ENCODE peak calls at places on chromosomes 16 and 17, in six cellular contexts. N is uterus, I is GM12892, B is ovary, R is esophagus squamous epithelium, Y is tibial nerve. T is an unnamed sample.

GRCh38 chr17:13337864-13338371 is 263.8 kb downstream of the HS3ST3A1 start:
- DNase-seq in R (no peak), N (no peak), I (no peak), Y (peak), B (no peak), T (peak)

GRCh38 chr17:69961488-69962145 is 113.4 kb upstream of the KCNJ16 start:
- DNase-seq in Y (no peak), R (no peak), N (no peak), I (no peak), B (peak), T (no peak)

GRCh38 chr17:73397278-73397826 is 85.6 kb upstream of the CDC42EP4 start:
- DNase-seq in Y (no peak), R (no peak), B (no peak), I (no peak), N (no peak), T (no peak)

GRCh38 chr17:79273660-79274059 is 199.0 kb downstream of the ENGASE start:
- DNase-seq in Y (no peak), B (no peak), I (no peak), R (no peak), N (no peak), T (no peak)

GRCh38 chr17:69763503-69763902 is 311.5 kb upstream of the KCNJ16 start:
- DNase-seq in R (no peak), B (no peak), N (no peak), I (no peak), Y (no peak), T (no peak)

GRCh38 chr17:67833946-67834631 is 8.8 kb downstream of the BPTF start:
- DNase-seq in R (no peak), I (no peak), Y (no peak), B (no peak), N (no peak), T (no peak)

GRCh38 chr17:2400474-2400866 is 390 bp downstream of the MNT start:
- DNase-seq in B (peak), I (no peak), Y (no peak), N (peak), R (no peak), T (no peak)

GRCh38 chr17:50641339-50641725 is 6.7 kb downstream of the ABCC3 start:
- DNase-seq in N (no peak), R (no peak), B (no peak), I (no peak), Y (no peak), T (no peak)

GRCh38 chr16:1420111-1420539 is 422 bp downstream of the UQCC4 start:
- DNase-seq in R (no peak), I (no peak), B (no peak), Y (no peak), N (no peak), T (no peak)

GRCh38 chr16:82783933-82784566 is 157.3 kb downstream of the CDH13 start:
- DNase-seq in I (no peak), B (no peak), N (no peak), R (no peak), Y (no peak), T (no peak)

GRCh38 chr17:50560931-50561750 is 626 bp downstream of the CACNA1G start:
- DNase-seq in N (peak), Y (no peak), I (no peak), B (peak), R (no peak), T (no peak)

GRCh38 chr16:52171481-52171880 is 375.5 kb downstream of the TOX3 start:
- DNase-seq in N (no peak), Y (no peak), I (no peak), R (no peak), B (no peak), T (no peak)

GRCh38 chr17:37506678-37507077 is 17.0 kb downstream of the DUSP14 start:
- DNase-seq in B (no peak), R (no peak), N (no peak), I (no peak), Y (no peak), T (peak)

GRCh38 chr16:27269300-27270150 is 953 bp upstream of the NSMCE1 start:
- DNase-seq in Y (no peak), B (no peak), I (no peak), R (no peak), N (no peak), T (no peak)

GRCh38 chr16:1534021-1535020 is 855 bp downstream of the TMEM204 start:
- DNase-seq in Y (no peak), N (peak), I (no peak), B (peak), R (no peak), T (no peak)

GRCh38 chr17:8707591-8708453 is 36.8 kb downstream of the CCDC42 start:
- DNase-seq in N (peak), I (no peak), Y (no peak), R (no peak), B (peak), T (no peak)

GRCh38 chr16:19329932-19330331 is 44.4 kb downstream of the CLEC19A start:
- DNase-seq in R (no peak), Y (no peak), I (no peak), B (no peak), N (no peak), T (no peak)

GRCh38 chr16:58243528-58244004 is 45.7 kb upstream of the CSNK2A2 start:
- DNase-seq in R (no peak), N (no peak), Y (no peak), I (peak), B (no peak), T (peak)

GRCh38 chr16:31094424-31095120 is at the start of gene VKORC1:
- DNase-seq in Y (peak), I (peak), B (peak), N (peak), R (peak), T (peak)
- TF ChIP-seq POLR2A in Y (peak), I (peak), B (no peak), N (peak), R (peak), T (peak)

DNA sequence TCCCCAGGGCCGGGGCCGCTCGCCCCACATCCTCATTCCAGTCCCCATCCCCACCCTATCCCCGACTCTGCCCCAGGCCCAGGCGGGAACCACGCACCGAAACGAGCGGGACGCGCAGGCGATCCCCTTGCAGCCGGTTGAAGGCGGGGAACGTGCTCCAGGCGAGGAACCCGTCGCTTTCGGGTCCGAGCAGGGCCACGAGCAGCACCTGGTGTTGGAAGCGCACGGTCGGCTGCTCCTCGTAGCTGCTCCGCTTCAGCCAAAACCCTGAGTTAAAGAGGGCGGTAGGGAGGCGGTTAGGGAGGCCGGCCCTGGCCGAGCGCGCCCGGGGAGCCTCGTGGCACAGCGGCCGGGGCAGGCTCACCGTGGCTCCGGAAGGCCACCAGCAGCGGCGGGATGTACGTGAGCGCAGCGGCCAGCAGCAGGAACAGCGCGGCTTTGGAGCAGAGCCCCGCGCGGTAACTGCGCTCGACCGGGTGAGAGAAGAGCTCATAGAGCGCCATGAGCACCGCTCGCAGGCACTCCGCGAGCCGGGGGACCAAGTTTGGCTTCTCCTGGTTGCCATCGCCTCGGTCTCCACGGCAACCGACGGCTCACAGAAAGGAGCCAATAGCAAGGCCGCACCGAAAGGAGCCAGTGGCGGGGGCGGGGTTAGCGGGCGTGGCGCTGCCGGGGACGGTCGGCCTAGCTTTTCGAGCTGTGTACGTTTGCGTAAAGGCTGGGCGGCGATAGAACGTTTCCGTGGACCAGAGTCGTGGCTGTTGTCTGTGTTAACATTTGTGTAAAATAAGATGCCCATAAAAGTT is at the start of gene TMEM231:
- DNase-seq in Y (peak), B (peak), R (peak), N (peak), I (peak), T (peak)
- TF ChIP-seq POLR2A in Y (no peak), B (no peak), R (no peak), N (peak), I (peak), T (peak)

DNA sequence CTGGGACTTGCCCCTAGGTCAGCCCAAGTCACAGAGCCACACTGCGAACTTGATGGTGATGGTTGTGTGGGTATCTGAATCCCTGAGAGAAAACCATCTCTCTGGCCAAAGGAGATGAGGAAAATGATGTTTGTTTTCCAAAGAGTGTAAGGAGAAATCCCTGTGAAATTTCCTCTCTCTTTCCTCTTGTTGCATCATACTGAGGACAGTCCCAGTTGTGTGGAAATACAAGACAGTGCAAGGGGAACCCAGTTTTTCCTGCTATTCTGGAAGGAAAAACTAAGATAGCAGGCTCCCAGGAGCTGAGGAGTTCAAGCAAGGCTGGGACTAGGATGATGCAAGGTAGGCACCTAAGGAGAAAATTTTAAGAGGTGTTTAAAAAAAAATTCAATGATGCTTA is 86.8 kb upstream of the TOM1L1 start:
- DNase-seq in B (no peak), R (no peak), Y (no peak), I (no peak), N (no peak), T (no peak)
- TF ChIP-seq POLR2A in B (no peak), R (no peak), Y (no peak), I (no peak), N (no peak), T (no peak)

GRCh38 chr17:17591408-17592265 is at the start of gene PEMT:
- DNase-seq in N (peak), B (peak), I (peak), R (peak), Y (peak), T (peak)
- TF ChIP-seq POLR2A in N (peak), B (peak), I (peak), R (no peak), Y (no peak), T (peak)

GRCh38 chr17:82228842-82229685 is at the start of gene SLC16A3:
- DNase-seq in B (no peak), Y (no peak), I (peak), R (no peak), N (peak), T (peak)
- TF ChIP-seq POLR2A in B (peak), Y (peak), I (peak), R (peak), N (peak), T (peak)

GRCh38 chr17:57849874-57850754 is at the start of gene MRPS23:
- DNase-seq in I (peak), Y (peak), N (peak), R (peak), B (peak), T (peak)
- TF ChIP-seq POLR2A in I (peak), Y (peak), N (peak), R (peak), B (peak), T (peak)

GRCh38 chr17:30235386-30236296 is at the start of gene SLC6A4:
- DNase-seq in R (no peak), N (no peak), I (peak), Y (no peak), B (no peak), T (no peak)
- TF ChIP-seq POLR2A in R (no peak), N (no peak), I (no peak), Y (no peak), B (no peak), T (no peak)